ENCODE peak calls at places on chromosomes 12 and 14, in eight cellular contexts. U is stomach, P is IMR-90, M is A549, E is GM12878, H is uterus, Q is endothelial cell of umbilical vein, T is tibial nerve. K is an unnamed sample.

GRCh38 chr14:66140963-66141362 is 345.2 kb upstream of the CCDC196 start:
- DNase-seq in P (no peak), U (no peak), M (no peak), E (no peak), Q (no peak), T (no peak), H (no peak), K (no peak)

GRCh38 chr12:121713257-121714155 is 954 bp downstream of the TMEM120B start:
- DNase-seq in P (peak), Q (no peak), U (no peak), M (no peak), E (no peak), T (peak), H (peak), K (no peak)

GRCh38 chr12:100955139-100955538 is 160.6 kb downstream of the ANO4 start:
- DNase-seq in P (peak), Q (peak), E (no peak), H (no peak), U (no peak), T (no peak), M (no peak), K (no peak)

GRCh38 chr14:77284066-77284855 is 13.3 kb upstream of the NGB start:
- DNase-seq in E (no peak), Q (no peak), M (no peak), T (no peak), P (no peak), U (no peak), H (no peak), K (no peak)

GRCh38 chr14:76456200-76456599 is 80.3 kb downstream of the ESRRB start:
- DNase-seq in T (no peak), Q (peak), M (peak), U (no peak), P (peak), E (peak), H (no peak), K (no peak)

GRCh38 chr12:86334071-86334470 is 77.9 kb upstream of the MGAT4C start:
- DNase-seq in H (no peak), P (no peak), T (no peak), M (no peak), U (no peak), E (no peak), Q (no peak), K (no peak)

GRCh38 chr14:74257078-74257987 is 18.1 kb downstream of the VSX2 start:
- DNase-seq in H (peak), T (no peak), P (peak), E (no peak), Q (peak), M (peak), U (peak), K (no peak)

GRCh38 chr12:7019043-7019569 is 830 bp upstream of the LPCAT3 start:
- DNase-seq in M (no peak), U (no peak), H (no peak), T (no peak), E (no peak), Q (no peak), P (no peak), K (no peak)

GRCh38 chr12:66269142-66269541 is 33.2 kb upstream of the HELB start:
- DNase-seq in M (no peak), U (no peak), T (no peak), P (no peak), Q (no peak), H (no peak), E (no peak), K (no peak)
- H3K4me3 ChIP-seq in M (no peak), U (no peak), T (no peak), P (no peak), Q (no peak), H (no peak), E (no peak), K (no peak)

DNA sequence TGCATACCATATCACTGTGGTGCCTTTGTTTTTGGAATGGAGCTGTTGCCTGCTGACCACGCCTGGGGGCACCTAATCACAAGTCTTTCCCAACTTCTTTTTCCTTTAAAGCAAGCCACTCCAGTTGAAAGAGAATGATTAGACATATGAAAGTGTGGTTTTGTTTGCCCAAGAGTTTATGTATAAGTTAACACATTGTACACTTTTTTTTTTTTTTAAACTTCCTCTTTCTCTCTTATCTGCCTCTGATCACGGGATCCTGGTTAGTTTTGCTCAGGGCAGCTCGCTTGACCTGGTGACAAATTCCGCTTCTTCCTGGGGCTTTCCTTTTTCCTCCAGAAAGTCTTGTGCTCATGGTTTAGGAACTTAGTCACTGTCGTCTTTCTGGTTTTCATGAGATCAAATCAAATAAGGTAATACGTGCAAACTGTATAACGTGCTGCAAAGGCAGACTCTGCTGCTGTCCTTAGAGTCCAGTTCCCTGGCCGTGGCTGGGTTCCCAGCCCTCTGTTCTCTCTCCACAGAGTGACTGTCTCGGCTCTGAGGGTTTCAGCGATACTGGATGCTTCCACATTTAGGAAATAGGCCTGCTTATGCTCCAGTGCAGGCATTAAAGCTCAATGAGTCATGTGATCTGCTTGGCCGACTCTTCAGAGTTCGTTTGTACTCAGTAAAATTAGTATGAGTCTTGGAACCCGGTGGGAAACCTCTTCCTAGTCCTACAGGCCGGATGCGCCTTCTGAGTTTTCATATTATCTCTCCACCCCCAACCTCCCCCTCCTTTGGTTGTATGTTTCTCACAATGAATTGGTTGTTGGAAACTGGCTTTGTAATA is 15.2 kb downstream of the RASSF3 start:
- DNase-seq in Q (peak), M (peak), E (peak), P (peak), H (peak), T (no peak), U (peak), K (no peak)
- TF ChIP-seq POLR2A in Q (peak), M (peak), E (peak), P (peak), H (peak), T (no peak), U (no peak), K (peak)

DNA sequence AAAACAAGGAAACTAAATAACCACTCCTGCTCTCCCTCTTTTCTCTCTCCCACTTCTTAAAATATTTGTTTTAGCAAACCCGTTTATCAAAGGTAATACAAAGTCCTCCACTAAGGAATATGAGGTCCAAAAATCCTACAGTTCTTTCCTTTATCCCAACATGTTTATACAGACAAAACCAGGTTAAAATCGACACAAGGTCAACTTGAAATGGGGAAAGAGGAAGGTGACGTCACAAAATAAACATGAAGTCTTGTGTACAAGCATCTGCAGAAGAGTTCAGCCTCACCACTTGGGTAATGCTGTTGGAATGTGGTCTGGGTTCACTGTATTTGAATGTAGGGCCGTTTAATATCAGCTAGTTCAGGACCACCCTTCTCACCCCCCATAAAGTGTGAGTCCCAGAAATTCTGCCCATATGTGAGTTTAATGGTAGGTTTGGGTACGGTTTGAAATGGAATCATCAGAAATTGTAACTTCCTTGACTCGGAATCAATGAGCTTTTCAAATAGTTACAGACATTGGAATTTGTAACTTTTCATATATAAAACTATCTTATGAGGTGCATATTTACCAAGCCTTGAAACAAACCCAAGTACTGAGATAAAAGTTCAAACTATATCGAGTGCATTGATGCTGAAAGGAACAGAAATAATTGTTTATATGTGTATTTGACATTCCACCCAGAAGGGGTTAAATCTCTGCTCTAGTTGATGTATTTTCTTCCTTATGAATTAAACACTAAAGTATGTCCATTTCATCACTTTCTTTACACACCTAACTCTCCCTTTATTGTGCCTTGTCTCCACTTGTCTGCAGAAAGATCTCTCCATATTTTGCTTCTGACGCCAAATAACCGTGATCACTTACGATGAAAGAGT is 120.1 kb upstream of the SLC38A2 start:
- DNase-seq in U (no peak), Q (peak), M (peak), H (no peak), E (no peak), P (peak), T (no peak), K (no peak)
- H3K4me3 ChIP-seq in U (no peak), Q (no peak), M (peak), H (no peak), E (no peak), P (no peak), T (no peak), K (no peak)

DNA sequence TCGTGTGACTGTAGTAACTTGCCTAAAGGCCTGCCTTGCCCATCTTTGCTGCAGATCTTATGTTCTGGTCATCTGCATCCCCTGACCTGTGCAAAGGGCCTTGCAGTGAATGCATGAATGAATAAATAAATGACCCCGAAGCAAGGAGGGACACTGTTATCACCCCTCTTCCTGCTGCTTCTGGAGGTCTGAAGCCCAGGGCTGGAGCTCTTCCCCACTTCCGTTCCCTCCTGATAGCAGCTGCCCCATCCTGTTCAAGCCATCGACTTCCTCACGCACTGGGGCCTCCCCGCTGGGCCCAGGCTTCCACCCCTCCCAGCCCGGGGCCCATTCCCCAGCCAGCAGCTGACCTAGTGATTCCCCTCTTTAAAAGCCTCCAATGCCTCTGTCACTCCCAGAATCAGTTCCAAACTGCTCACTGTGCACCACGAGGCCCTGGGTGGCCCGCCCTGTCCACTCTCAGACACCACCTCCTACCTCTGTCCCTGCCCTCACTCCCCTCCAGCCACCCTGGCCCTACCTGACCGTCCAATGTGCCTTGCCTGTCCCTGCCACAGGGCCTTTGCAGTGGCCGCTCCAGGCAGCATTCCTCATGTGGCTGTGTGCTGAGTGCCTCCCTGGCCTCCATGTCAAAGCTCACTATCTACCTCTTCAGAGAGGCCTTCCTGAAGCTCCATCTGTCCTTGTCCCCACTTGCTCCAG is 78.6 kb downstream of the SCARB1 start:
- DNase-seq in T (no peak), H (no peak), U (no peak), E (no peak), P (no peak), Q (no peak), M (no peak), K (no peak)
- TF ChIP-seq POLR2A in T (no peak), H (no peak), U (no peak), E (no peak), P (no peak), Q (no peak), M (no peak), K (no peak)

DNA sequence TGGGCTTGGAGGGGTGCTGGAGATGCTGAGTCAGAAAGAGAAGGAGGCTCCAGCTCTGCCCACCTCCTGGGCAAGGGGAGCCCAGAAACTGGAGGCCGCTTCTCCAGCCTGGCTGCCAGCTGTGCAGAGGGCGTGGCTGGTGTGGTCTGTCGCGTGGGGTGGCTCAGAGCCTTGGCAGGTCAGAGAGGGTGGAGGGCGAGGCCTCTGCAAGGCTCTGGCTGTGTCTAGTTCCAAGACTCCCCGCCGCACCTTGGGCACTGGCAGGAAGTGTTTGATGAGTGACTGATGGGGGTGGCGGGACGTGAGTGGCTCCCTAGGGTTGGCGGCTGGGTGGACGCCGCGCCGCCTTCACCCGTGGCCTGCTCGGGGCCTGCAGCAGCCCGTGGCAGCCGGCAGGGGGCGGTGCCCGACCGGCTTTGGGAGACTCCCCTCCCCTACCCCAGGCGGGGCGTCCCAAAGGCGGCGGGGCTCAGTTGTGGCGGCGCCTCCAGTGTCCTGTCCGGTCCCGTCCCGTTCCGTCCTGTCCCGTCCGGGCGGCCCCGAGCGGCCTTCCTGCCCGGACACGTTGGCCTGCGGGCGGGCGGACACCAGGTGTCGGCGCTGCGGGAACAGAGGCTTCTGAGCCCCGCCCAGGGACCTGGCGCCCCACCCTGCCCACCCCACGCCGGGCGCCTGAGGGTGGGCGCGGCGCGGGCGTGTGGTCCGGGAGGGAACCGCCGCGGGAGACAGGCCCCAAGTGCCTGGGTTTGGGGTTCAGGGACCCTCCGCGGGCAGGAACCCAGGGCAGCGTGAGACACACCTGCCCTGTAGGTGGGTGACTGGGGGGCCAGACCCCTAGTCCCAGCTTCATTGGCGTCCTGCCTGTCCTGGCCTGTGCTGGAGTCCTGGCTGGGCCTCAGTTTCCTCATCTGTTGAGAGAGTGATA is 39.7 kb downstream of the KRT80 start:
- DNase-seq in U (peak), E (no peak), Q (peak), H (peak), M (peak), T (no peak), P (peak), K (peak)
- H3K4me3 ChIP-seq in U (peak), E (no peak), Q (peak), H (peak), M (peak), T (peak), P (peak), K (no peak)

GRCh38 chr14:105292810-105293711 is 7.7 kb downstream of the BRF1 start:
- DNase-seq in T (no peak), E (no peak), P (no peak), H (no peak), U (no peak), Q (peak), M (no peak), K (no peak)

GRCh38 chr14:105299654-105300541 is 903 bp downstream of the BRF1 start:
- DNase-seq in H (peak), E (no peak), P (no peak), T (no peak), M (no peak), Q (peak), U (no peak), K (no peak)

GRCh38 chr14:105290598-105291356 is 10.0 kb downstream of the BRF1 start:
- DNase-seq in M (no peak), E (no peak), H (no peak), Q (peak), P (no peak), U (no peak), T (no peak), K (no peak)

DNA sequence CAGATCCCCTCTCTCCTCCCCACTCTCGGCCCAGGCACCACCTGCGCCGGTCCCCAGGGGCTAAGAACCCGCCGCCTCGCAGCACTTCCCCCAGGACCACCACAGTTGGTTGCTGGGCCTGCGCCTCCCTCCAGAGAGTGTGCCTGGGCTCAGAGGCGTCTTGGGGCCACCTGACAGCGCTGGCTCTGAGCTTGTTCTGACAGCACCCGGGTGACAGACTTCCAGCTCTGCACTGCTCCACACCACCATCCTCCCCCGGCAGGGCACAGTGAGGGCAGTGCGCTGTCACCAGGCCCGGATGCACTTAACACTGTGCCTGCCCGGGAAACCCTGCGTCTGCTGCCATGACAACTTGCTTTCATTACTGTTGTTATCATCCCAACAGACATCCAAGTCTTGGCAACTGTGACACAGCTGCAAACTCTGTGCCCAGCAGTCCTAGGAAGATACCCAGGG is 6.6 kb downstream of the BRF1 start:
- DNase-seq in T (no peak), Q (peak), U (no peak), P (peak), H (no peak), E (no peak), M (no peak), K (no peak)
- TF ChIP-seq POLR2A in T (no peak), Q (no peak), U (no peak), P (no peak), H (no peak), E (peak), M (no peak), K (no peak)

GRCh38 chr14:38065101-38065762 is 142.5 kb upstream of the SSTR1 start:
- DNase-seq in M (no peak), Q (no peak), U (no peak), E (no peak), T (no peak), P (no peak), H (no peak), K (no peak)
- H3K4me3 ChIP-seq in M (no peak), Q (no peak), U (no peak), E (no peak), T (no peak), P (no peak), H (no peak), K (no peak)

K was measured in right lobe of liver.